ENCODE peak calls at places on chromosome 20, in eight cellular contexts. Z is NCI-H1092, S is memory B cell, M is PC-3, T is T follicular helper cell, V is ACHN, C is endodermal cell, Q is T-cell. J is an unnamed sample.

GRCh38 chr20:18832801-18833200 is 19.2 kb downstream of the SCP2D1 start:
- DNase-seq in Z (no peak), S (no peak), M (no peak), T (no peak), V (no peak), C (no peak), Q (no peak), J (no peak)

GRCh38 chr20:20130399-20130798 is 78.1 kb downstream of the CFAP61 start:
- DNase-seq in Z (peak), S (no peak), M (peak), T (no peak), V (peak), C (peak), Q (no peak), J (peak)

GRCh38 chr20:47591231-47591630 is 89.5 kb downstream of the NCOA3 start:
- DNase-seq in Z (no peak), S (no peak), M (no peak), T (no peak), V (no peak), C (no peak), Q (no peak), J (no peak)

GRCh38 chr20:43981535-43981934 is 66.9 kb downstream of the TOX2 start:
- DNase-seq in Z (no peak), S (no peak), M (no peak), T (no peak), V (no peak), C (no peak), Q (no peak), J (no peak)

GRCh38 chr20:16661738-16662137 is 68.1 kb upstream of the SNRPB2 start:
- DNase-seq in Z (no peak), S (no peak), M (no peak), T (no peak), V (no peak), C (no peak), Q (no peak), J (no peak)

GRCh38 chr20:59047938-59048680 is 5.5 kb upstream of the PRELID3B start:
- DNase-seq in Z (no peak), S (no peak), M (peak), T (no peak), V (no peak), C (no peak), Q (no peak), J (peak)

GRCh38 chr20:46519678-46520077 is 6.3 kb upstream of the ZNF334 start:
- DNase-seq in Z (no peak), S (no peak), M (no peak), T (no peak), V (no peak), C (no peak), Q (no peak), J (no peak)

GRCh38 chr20:52130406-52130805 is 61.2 kb downstream of the ZFP64 start:
- DNase-seq in Z (no peak), S (no peak), M (no peak), T (no peak), V (no peak), C (no peak), Q (no peak), J (no peak)

GRCh38 chr20:21609221-21609620 is 95.4 kb upstream of the NKX2-2 start:
- DNase-seq in Z (no peak), S (no peak), M (peak), T (no peak), V (no peak), C (no peak), Q (no peak), J (peak)

GRCh38 chr20:53828673-53829085 is 235.0 kb upstream of the ZNF217 start:
- DNase-seq in Z (no peak), S (no peak), M (peak), T (no peak), V (peak), C (peak), Q (no peak), J (peak)

GRCh38 chr20:63223121-63223825 is 7.3 kb upstream of the YTHDF1 start:
- DNase-seq in Z (peak), S (peak), M (peak), T (no peak), V (peak), C (peak), Q (peak), J (peak)

GRCh38 chr20:1664911-1665310 is 7.3 kb upstream of the SIRPG start:
- DNase-seq in Z (no peak), S (no peak), M (no peak), T (peak), V (no peak), C (no peak), Q (peak), J (no peak)

GRCh38 chr20:33668087-33668790 is 1.5 kb downstream of the ACTL10 start:
- DNase-seq in Z (no peak), S (no peak), M (no peak), T (no peak), V (peak), C (peak), Q (peak), J (no peak)

GRCh38 chr20:44549123-44549522 is 27.3 kb upstream of the SERINC3 start:
- DNase-seq in Z (no peak), S (no peak), M (no peak), T (no peak), V (no peak), C (no peak), Q (no peak), J (no peak)

GRCh38 chr20:4252005-4252404 is 236.6 kb upstream of the RNF24 start:
- DNase-seq in Z (no peak), S (no peak), M (no peak), T (no peak), V (no peak), C (no peak), Q (no peak), J (no peak)

GRCh38 chr20:48690888-48691287 is 136.9 kb downstream of the PREX1 start:
- DNase-seq in Z (no peak), S (no peak), M (no peak), T (no peak), V (no peak), C (no peak), Q (no peak), J (peak)

GRCh38 chr20:44066645-44067606 is 120.1 kb downstream of the JPH2 start:
- DNase-seq in Z (no peak), S (no peak), M (no peak), T (no peak), V (no peak), C (peak), Q (no peak), J (no peak)